ENCODE peak calls at places on chromosomes 11 and 22, in four cellular contexts. One of them, this sample, is unnamed.
A peak's percentile ranks its signal among the peaks of the same experiment; 100 is the strongest.

GRCh38 chr11:79438631-79439429 is 2.0 kb downstream of the TENM4 start:
- DNase-seq in H1: no peak
- DNase-seq in endothelial cell of umbilical vein: no peak
- DNase-seq in esophagus muscularis mucosa: no peak
- DNase-seq in this sample: no peak

GRCh38 chr11:73612601-73613137 is 14.8 kb upstream of the FAM168A start:
- DNase-seq in endothelial cell of umbilical vein: no peak
- DNase-seq in H1: no peak
- DNase-seq in esophagus muscularis mucosa: no peak
- DNase-seq in this sample: no peak

GRCh38 chr11:8092587-8093424 is 11.8 kb downstream of the TUB start:
- DNase-seq in H1: no peak
- DNase-seq in esophagus muscularis mucosa: no peak
- DNase-seq in endothelial cell of umbilical vein: peak; percentile 61
- DNase-seq in this sample: peak; percentile 54

GRCh38 chr11:109984634-109985289 is 108.4 kb upstream of the ZC3H12C start:
- DNase-seq in H1: no peak
- DNase-seq in esophagus muscularis mucosa: no peak
- DNase-seq in endothelial cell of umbilical vein: no peak
- DNase-seq in this sample: no peak

GRCh38 chr11:117839234-117839882 is 14.8 kb upstream of the FXYD2 start:
- DNase-seq in esophagus muscularis mucosa: no peak
- DNase-seq in endothelial cell of umbilical vein: no peak
- DNase-seq in H1: no peak
- DNase-seq in this sample: no peak

GRCh38 chr11:129146196-129146595 is 45.9 kb downstream of the ARHGAP32 start:
- DNase-seq in endothelial cell of umbilical vein: no peak
- DNase-seq in esophagus muscularis mucosa: no peak
- DNase-seq in H1: no peak
- DNase-seq in this sample: no peak

GRCh38 chr22:43388420-43388851 is 23.4 kb upstream of the MPPED1 start:
- DNase-seq in endothelial cell of umbilical vein: peak; percentile 54
- DNase-seq in esophagus muscularis mucosa: no peak
- DNase-seq in H1: no peak
- DNase-seq in this sample: peak; percentile 49

GRCh38 chr11:92225563-92226308 is 1.1 kb downstream of the FAT3 start:
- DNase-seq in endothelial cell of umbilical vein: no peak
- DNase-seq in H1: no peak
- DNase-seq in esophagus muscularis mucosa: no peak
- DNase-seq in this sample: no peak

GRCh38 chr11:116852261-116853125 is 15.1 kb upstream of the APOA1 start:
- DNase-seq in esophagus muscularis mucosa: no peak
- DNase-seq in H1: no peak
- DNase-seq in endothelial cell of umbilical vein: peak; percentile 63
- DNase-seq in this sample: no peak

GRCh38 chr11:102158151-102158734 is 48.0 kb downstream of the YAP1 start:
- DNase-seq in H1: no peak
- DNase-seq in endothelial cell of umbilical vein: no peak
- DNase-seq in esophagus muscularis mucosa: no peak
- DNase-seq in this sample: no peak

GRCh38 chr11:15194671-15195415 is 80.1 kb downstream of the INSC start:
- DNase-seq in endothelial cell of umbilical vein: no peak
- DNase-seq in H1: no peak
- DNase-seq in esophagus muscularis mucosa: peak; percentile 47
- DNase-seq in this sample: no peak

GRCh38 chr11:80826808-80827207 is 1386.0 kb upstream of the TENM4 start:
- DNase-seq in H1: no peak
- DNase-seq in endothelial cell of umbilical vein: no peak
- DNase-seq in esophagus muscularis mucosa: no peak
- DNase-seq in this sample: no peak

GRCh38 chr11:77063407-77063806 is 3.4 kb upstream of the CAPN5 start:
- DNase-seq in endothelial cell of umbilical vein: no peak
- DNase-seq in H1: no peak
- DNase-seq in esophagus muscularis mucosa: no peak
- DNase-seq in this sample: no peak

GRCh38 chr22:49574861-49575702 is 252.6 kb downstream of the BRD1 start:
- DNase-seq in H1: no peak
- DNase-seq in esophagus muscularis mucosa: no peak
- DNase-seq in endothelial cell of umbilical vein: no peak
- DNase-seq in this sample: no peak

GRCh38 chr11:46363455-46363920 is 16.2 kb downstream of the DGKZ start:
- DNase-seq in H1: no peak
- DNase-seq in endothelial cell of umbilical vein: peak; percentile 55
- DNase-seq in esophagus muscularis mucosa: no peak
- DNase-seq in this sample: peak; percentile 75

GRCh38 chr22:49763696-49764095 is 64.0 kb downstream of the BRD1 start:
- DNase-seq in H1: no peak
- DNase-seq in esophagus muscularis mucosa: no peak
- DNase-seq in endothelial cell of umbilical vein: no peak
- DNase-seq in this sample: no peak

GRCh38 chr11:94806436-94806835 is 38.3 kb downstream of the AMOTL1 start:
- DNase-seq in endothelial cell of umbilical vein: no peak
- DNase-seq in H1: no peak
- DNase-seq in esophagus muscularis mucosa: no peak
- DNase-seq in this sample: no peak

GRCh38 chr11:63870351-63871197 is 31.7 kb downstream of the MARK2 start:
- DNase-seq in H1: no peak
- DNase-seq in endothelial cell of umbilical vein: no peak
- DNase-seq in esophagus muscularis mucosa: no peak
- DNase-seq in this sample: no peak

GRCh38 chr11:63874511-63874910 is 35.6 kb downstream of the MARK2 start:
- DNase-seq in esophagus muscularis mucosa: no peak
- DNase-seq in H1: no peak
- DNase-seq in endothelial cell of umbilical vein: no peak
- DNase-seq in this sample: no peak

GRCh38 chr11:63873381-63873780 is 34.5 kb downstream of the MARK2 start:
- DNase-seq in endothelial cell of umbilical vein: no peak
- DNase-seq in esophagus muscularis mucosa: no peak
- DNase-seq in H1: no peak
- DNase-seq in this sample: no peak

GRCh38 chr11:63872833-63873201 is 33.9 kb downstream of the MARK2 start:
- DNase-seq in H1: no peak
- DNase-seq in endothelial cell of umbilical vein: no peak
- DNase-seq in esophagus muscularis mucosa: no peak
- DNase-seq in this sample: no peak

DNA sequence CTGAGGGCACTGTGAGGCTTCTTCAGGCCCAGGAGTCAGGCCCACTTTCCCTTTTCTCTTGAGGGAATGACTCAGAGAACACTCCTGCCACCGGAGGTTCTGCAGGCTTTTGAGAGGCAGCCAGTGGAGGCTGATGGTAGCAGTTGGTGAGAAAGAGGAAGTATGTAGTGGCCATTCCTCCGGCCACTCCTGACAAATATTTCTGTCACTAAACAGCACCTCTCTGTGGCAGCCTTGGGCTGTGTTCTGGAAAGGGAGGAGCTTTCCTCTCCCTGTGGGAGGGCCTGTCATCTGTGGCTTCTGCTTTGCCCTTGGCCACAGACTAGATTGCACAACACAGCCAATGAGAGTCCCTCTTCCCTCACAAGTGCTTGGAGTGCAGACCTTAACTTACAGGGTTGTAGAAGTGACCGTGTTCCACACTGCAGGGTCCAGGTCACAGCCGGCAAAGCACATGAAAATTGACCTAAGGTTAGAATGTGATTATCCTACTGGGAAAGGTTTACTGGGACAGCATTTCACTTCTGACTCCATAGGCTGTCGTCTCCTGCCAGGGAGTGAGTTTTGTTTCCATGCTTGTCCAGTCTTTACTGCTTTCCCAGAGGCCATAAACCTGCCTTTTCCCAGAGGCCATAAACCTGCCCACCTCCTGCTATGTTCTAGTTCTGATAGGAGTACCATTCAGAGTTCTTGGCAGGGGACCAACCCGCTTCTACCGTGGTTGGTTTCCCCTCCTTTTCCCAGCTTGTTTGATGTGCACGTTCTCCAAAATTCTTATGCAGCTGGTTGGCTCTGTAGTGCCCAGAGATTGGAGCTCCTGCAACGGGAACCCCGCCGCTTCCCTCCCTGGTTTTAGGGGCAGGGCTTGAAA is 33.3 kb downstream of the MARK2 start:
- DNase-seq in esophagus muscularis mucosa: peak; percentile 94
- DNase-seq in endothelial cell of umbilical vein: peak; percentile 81
- DNase-seq in H1: no peak
- DNase-seq in this sample: peak; percentile 77
- TF ChIP-seq CTCF in esophagus muscularis mucosa: peak; percentile 47
- TF ChIP-seq CTCF in endothelial cell of umbilical vein: peak; percentile 25
- TF ChIP-seq CTCF in H1: peak; percentile 34
- TF ChIP-seq CTCF in this sample: peak; percentile 15

GRCh38 chr11:33704240-33705002 is 3.8 kb upstream of the C11orf91 start:
- DNase-seq in esophagus muscularis mucosa: no peak
- DNase-seq in endothelial cell of umbilical vein: peak; percentile 52
- DNase-seq in H1: no peak
- DNase-seq in this sample: no peak

GRCh38 chr11:33703771-33704170 is 3.1 kb upstream of the C11orf91 start:
- DNase-seq in endothelial cell of umbilical vein: peak; percentile 84
- DNase-seq in H1: no peak
- DNase-seq in esophagus muscularis mucosa: no peak
- DNase-seq in this sample: peak; percentile 63

GRCh38 chr11:33701302-33701701 is 676 bp upstream of the C11orf91 start:
- DNase-seq in endothelial cell of umbilical vein: peak; percentile 83
- DNase-seq in H1: no peak
- DNase-seq in esophagus muscularis mucosa: no peak
- DNase-seq in this sample: no peak

GRCh38 chr11:33701831-33702230 is 1.2 kb upstream of the C11orf91 start:
- DNase-seq in H1: no peak
- DNase-seq in esophagus muscularis mucosa: no peak
- DNase-seq in endothelial cell of umbilical vein: peak; percentile 96
- DNase-seq in this sample: peak; percentile 60

GRCh38 chr11:33703234-33703633 is 2.6 kb upstream of the C11orf91 start:
- DNase-seq in endothelial cell of umbilical vein: peak; percentile 53
- DNase-seq in esophagus muscularis mucosa: no peak
- DNase-seq in H1: no peak
- DNase-seq in this sample: no peak
- TF ChIP-seq POLR2A in endothelial cell of umbilical vein: peak; percentile 49
- TF ChIP-seq POLR2A in esophagus muscularis mucosa: no peak
- TF ChIP-seq POLR2A in H1: no peak
- TF ChIP-seq POLR2A in this sample: no peak

DNA sequence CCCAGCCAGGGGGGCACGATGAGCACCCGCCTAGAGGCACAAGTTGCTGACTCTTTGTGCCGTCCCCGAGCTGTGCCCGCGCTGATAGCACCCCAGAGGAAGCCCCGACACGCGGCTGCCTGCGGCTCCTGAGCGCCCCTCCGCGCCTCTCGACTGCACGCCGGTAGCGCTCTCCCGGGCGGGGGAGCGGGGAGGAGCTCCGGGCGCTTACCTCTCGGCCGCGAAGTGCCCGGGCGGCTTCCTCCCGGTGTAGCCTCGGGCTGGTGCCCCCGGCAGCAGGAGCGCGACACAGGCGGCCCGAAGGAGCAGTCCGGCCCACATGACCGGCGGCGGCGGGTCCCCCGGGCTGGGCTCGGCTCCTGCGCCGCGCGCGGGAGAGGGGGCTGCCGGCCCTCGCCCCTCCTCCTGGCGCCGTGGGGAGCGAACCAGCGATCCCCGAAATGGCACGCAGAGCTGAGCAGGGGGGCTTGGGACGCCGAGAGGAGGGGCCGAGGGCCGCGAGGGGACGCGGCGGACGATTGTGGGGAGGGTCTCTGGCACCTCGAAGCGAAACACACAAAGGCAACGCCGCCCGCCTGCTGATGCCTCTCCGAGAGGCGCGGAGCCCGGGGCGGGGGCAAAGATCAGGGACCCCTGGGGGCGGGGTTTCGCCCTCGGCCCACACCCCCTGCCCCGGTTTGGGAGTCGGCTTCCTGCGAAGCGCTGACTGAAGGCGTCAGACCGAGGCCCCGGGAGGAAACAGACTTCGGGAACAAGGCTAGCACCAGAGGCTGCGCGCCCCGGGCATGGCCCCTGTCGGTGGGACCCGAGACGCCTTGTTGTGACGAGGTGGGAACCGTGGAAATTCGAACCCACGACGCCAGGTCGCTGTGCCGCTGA is at the start of gene VWCE:
- DNase-seq in esophagus muscularis mucosa: no peak
- DNase-seq in endothelial cell of umbilical vein: peak; percentile 56
- DNase-seq in H1: peak; percentile 53
- DNase-seq in this sample: no peak
- TF ChIP-seq POLR2AphosphoS5 in esophagus muscularis mucosa: no peak
- TF ChIP-seq POLR2AphosphoS5 in endothelial cell of umbilical vein: no peak
- TF ChIP-seq POLR2AphosphoS5 in H1: peak; percentile 43
- TF ChIP-seq POLR2AphosphoS5 in this sample: no peak

DNA sequence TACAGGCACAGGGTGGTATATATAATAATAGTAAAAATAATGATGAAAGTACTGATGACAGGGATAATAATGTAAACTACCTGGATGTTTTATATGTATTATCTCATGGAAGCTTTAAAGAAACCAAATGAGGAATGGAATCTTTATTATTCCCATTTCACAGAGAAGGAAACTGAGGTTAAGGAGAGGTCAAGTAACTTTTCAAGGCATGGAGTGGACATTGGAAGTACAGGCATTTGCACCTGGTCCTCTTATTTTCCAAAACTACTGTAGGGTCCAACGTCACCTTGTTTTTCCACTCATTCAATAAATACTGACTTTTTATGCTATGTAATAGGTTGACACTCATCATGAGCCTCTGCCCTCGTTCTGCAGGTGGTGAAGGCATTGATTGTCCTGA is 37.9 kb upstream of the IL17RA start:
- DNase-seq in endothelial cell of umbilical vein: no peak
- DNase-seq in esophagus muscularis mucosa: no peak
- DNase-seq in H1: no peak
- DNase-seq in this sample: no peak
- TF ChIP-seq CTCF in endothelial cell of umbilical vein: no peak
- TF ChIP-seq CTCF in esophagus muscularis mucosa: no peak
- TF ChIP-seq CTCF in H1: no peak
- TF ChIP-seq CTCF in this sample: no peak

DNA sequence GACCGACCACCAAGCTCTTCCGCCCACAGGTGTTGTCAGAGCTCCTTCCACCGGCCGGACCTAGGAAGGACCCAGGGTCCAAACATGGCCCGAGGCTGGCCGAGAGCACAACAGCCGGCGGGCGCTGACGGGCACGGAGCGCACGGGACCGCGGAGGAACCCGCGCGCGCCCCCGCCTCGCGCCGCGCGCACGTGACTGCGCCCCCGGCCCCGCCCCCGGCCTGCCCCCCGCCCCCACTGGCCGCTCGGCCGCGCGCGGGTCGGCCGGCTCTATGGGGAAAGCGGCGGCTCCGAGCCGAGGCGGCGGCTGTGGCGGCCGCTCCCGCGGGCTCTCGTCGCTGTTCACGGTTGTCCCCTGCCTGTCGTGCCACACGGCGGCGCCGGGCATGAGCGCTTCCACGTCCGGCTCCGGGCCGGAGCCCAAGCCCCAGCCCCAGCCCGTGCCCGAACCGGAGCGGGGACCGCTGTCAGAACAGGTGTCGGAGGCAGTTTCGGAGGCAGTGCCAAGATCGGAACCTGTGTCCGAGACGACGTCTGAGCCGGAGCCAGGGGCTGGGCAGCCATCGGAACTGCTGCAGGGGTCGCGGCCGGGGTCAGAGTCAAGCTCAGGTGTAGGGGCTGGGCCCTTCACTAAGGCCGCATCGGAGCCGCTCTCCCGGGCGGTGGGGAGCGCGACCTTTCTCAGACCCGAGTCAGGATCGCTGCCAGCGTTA is at the start of gene OSBP2:
- DNase-seq in H1: no peak
- DNase-seq in esophagus muscularis mucosa: no peak
- DNase-seq in endothelial cell of umbilical vein: peak; percentile 30
- DNase-seq in this sample: no peak
- TF ChIP-seq POLR2A in H1: no peak
- TF ChIP-seq POLR2A in esophagus muscularis mucosa: no peak
- TF ChIP-seq POLR2A in endothelial cell of umbilical vein: no peak
- TF ChIP-seq POLR2A in this sample: no peak

GRCh38 chr22:31952459-31952858 is 8.1 kb downstream of the YWHAH start:
- DNase-seq in H1: no peak
- DNase-seq in endothelial cell of umbilical vein: peak; percentile 89
- DNase-seq in esophagus muscularis mucosa: no peak
- DNase-seq in this sample: no peak
- TF ChIP-seq POLR2AphosphoS5 in H1: no peak
- TF ChIP-seq POLR2AphosphoS5 in endothelial cell of umbilical vein: no peak
- TF ChIP-seq POLR2AphosphoS5 in esophagus muscularis mucosa: no peak
- TF ChIP-seq POLR2AphosphoS5 in this sample: no peak

This sample was measured in breast epithelium.